ENCODE peak calls at places on chromosomes 12 and 14, in eight cellular contexts. T, W, O, B, G, Y, E and X are unnamed samples.

GRCh38 chr12:52993558-52993869 is 12.7 kb upstream of the EIF4B start:
- DNase-seq in T (no peak), W (no peak), O (no peak), B (no peak), G (no peak), Y (no peak), E (no peak), X (peak)

GRCh38 chr12:120181991-120182631 is 12.4 kb downstream of the GCN1 start:
- DNase-seq in T (no peak), W (no peak), O (peak), B (no peak), G (no peak), Y (no peak), E (peak), X (no peak)

GRCh38 chr12:31897791-31898503 is 61.3 kb upstream of the RESF1 start:
- DNase-seq in T (peak), W (peak), O (peak), B (peak), G (peak), Y (peak), E (no peak), X (peak)

GRCh38 chr14:99118946-99119345 is 153.1 kb downstream of the BCL11B start:
- DNase-seq in T (no peak), W (no peak), O (no peak), B (no peak), G (no peak), Y (no peak), E (no peak), X (no peak)

GRCh38 chr12:51505363-51505762 is 80.7 kb downstream of the SLC4A8 start:
- DNase-seq in T (no peak), W (no peak), O (no peak), B (no peak), G (no peak), Y (no peak), E (no peak), X (no peak)

GRCh38 chr14:37063467-37064240 is 108.8 kb downstream of the SLC25A21 start:
- DNase-seq in T (no peak), W (no peak), O (no peak), B (no peak), G (no peak), Y (no peak), E (no peak), X (no peak)

GRCh38 chr12:113302466-113302865 is 32.4 kb downstream of the SLC8B1 start:
- DNase-seq in T (no peak), W (no peak), O (no peak), B (no peak), G (no peak), Y (no peak), E (no peak), X (no peak)

GRCh38 chr12:94667031-94667540 is 16.7 kb upstream of the TMCC3 start:
- DNase-seq in T (no peak), W (no peak), O (no peak), B (peak), G (no peak), Y (no peak), E (no peak), X (no peak)

GRCh38 chr12:49990269-49990668 is 17.5 kb downstream of the AQP6 start:
- DNase-seq in T (no peak), W (no peak), O (no peak), B (no peak), G (no peak), Y (no peak), E (no peak), X (no peak)

GRCh38 chr12:20808521-20808920 is 2.0 kb upstream of the SLCO1B3 start:
- DNase-seq in T (no peak), W (no peak), O (no peak), B (no peak), G (no peak), Y (no peak), E (no peak), X (no peak)

GRCh38 chr12:122040579-122041386 is 19.1 kb downstream of the BCL7A start:
- DNase-seq in T (no peak), W (no peak), O (peak), B (no peak), G (no peak), Y (no peak), E (no peak), X (peak)

GRCh38 chr12:67586951-67587350 is 61.6 kb upstream of the DYRK2 start:
- DNase-seq in T (no peak), W (no peak), O (no peak), B (no peak), G (no peak), Y (no peak), E (no peak), X (no peak)

GRCh38 chr12:106632797-106633450 is 50.1 kb downstream of the RFX4 start:
- DNase-seq in T (peak), W (no peak), O (peak), B (no peak), G (no peak), Y (no peak), E (peak), X (no peak)

DNA sequence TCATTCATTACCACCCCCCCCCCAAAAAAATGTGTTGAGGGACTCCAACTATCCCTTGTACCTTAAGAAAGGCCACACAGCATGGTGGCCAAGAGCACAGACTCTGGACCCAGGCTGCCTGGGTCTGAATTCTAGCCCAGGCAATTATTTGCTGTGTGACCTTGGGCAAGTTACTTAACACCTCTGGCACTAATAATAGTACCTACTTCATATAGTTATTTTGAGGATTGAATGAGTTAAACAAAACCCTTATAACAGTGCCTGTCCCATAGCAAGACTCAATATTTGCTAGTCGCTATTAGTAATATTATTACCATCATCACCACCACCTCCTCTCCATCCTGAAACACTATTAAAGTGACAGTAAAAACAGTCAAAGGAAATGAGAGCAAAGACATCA is 37.2 kb downstream of the NT5DC3 start:
- DNase-seq in T (no peak), W (no peak), O (no peak), B (no peak), G (no peak), Y (no peak), E (no peak), X (no peak)
- TF ChIP-seq EZH2phosphoT487 in T (no peak), W (no peak), O (no peak), B (no peak), G (no peak), Y (no peak), E (no peak), X (no peak)

GRCh38 chr14:85856430-85856829 is 326.5 kb downstream of the FLRT2 start:
- DNase-seq in T (no peak), W (no peak), O (no peak), B (no peak), G (no peak), Y (no peak), E (no peak), X (peak)
- TF ChIP-seq CTCF in T (no peak), W (peak), O (peak), B (peak), G (no peak), Y (peak), E (peak), X (no peak)

DNA sequence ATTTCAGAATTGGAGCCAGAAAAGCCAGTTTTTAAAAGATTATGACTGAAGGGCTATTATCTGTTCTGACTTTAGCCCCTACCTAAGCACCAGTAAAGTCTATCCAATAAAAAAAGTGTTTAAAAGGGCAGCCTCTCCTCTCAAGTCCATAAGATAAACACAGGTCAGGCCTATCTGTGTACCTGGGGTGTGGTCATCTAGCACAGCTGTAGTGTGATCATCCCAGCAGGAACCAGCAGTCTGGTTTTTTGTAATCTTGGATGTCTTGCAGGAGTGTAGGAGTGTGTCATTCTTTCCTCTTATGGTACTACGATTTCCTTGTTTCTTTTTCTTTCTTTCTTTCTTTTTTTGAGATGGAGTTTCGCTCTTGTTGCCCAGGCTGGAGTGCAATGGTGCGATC is 6.5 kb downstream of the APPL2 start:
- DNase-seq in T (no peak), W (no peak), O (peak), B (no peak), G (no peak), Y (no peak), E (no peak), X (no peak)
- TF ChIP-seq EZH2phosphoT487 in T (no peak), W (no peak), O (no peak), B (no peak), G (no peak), Y (no peak), E (no peak), X (no peak)

DNA sequence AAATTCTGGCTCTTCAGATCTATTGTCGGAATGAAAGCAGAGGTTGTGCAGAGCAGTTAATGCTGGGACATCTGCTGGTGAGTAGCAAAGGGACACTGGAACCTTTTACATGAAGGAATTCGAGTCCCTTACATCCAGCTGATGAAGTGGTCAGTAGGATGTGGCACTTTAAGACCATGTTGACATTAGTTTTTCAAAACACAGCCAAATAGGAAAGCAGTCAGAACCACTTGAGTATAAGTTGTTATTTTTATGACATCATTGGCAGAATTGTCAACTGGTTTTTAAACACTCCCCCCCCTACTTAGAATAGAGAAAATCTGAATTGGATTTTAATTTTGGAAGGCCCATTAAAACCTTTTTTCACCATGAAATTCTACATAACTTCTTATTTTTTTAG is 46.8 kb upstream of the AMN start:
- DNase-seq in T (no peak), W (no peak), O (no peak), B (no peak), G (no peak), Y (no peak), E (no peak), X (no peak)
- TF ChIP-seq CTCF in T (no peak), W (no peak), O (no peak), B (no peak), G (no peak), Y (no peak), E (no peak), X (no peak)